ENCODE peak calls at places on chromosomes 4 and X, in five cellular contexts. X is testis, M is tibial artery, Z is left lung, Y is upper lobe of left lung. J is an unnamed sample.

GRCh38 chr4:75745192-75745591 is 20.8 kb downstream of the USO1 start:
- DNase-seq in Z (no peak), X (no peak), M (no peak), Y (no peak), J (no peak)

GRCh38 chrX:115531818-115532403 is 29.1 kb upstream of the PLS3 start:
- DNase-seq in Y (peak; percentile 30), M (no peak), X (no peak), Z (no peak), J (no peak)

GRCh38 chrX:70253377-70254062 is 6.5 kb downstream of the P2RY4 start:
- DNase-seq in Z (no peak), M (no peak), Y (no peak), X (no peak), J (no peak)

GRCh38 chr4:109665783-109666455 is 37.3 kb downstream of the CASP6 start:
- DNase-seq in Z (no peak), Y (no peak), M (no peak), X (no peak), J (no peak)

GRCh38 chr4:54525602-54526001 is 132.2 kb upstream of the KIT start:
- DNase-seq in X (no peak), Z (no peak), Y (no peak), M (no peak), J (no peak)

GRCh38 chr4:55251352-55251751 is 94.7 kb upstream of the SRD5A3 start:
- DNase-seq in M (no peak), X (no peak), Z (no peak), Y (no peak), J (no peak)

GRCh38 chr4:39637572-39638357 is 900 bp downstream of the SMIM14 start:
- DNase-seq in X (peak; percentile 77), Y (peak; percentile 75), M (no peak), Z (peak; percentile 86), J (peak; percentile 73)

GRCh38 chr4:184958127-184958806 is 60.0 kb upstream of the HELT start:
- DNase-seq in Z (peak; percentile 20), Y (no peak), X (no peak), M (no peak), J (no peak)

GRCh38 chrX:146224442-146224841 is 406.8 kb downstream of the SLITRK2 start:
- DNase-seq in M (no peak), Z (no peak), X (no peak), Y (no peak), J (no peak)

GRCh38 chrX:38668788-38669187 is 107.4 kb downstream of the TSPAN7 start:
- DNase-seq in Z (no peak), M (no peak), Y (no peak), X (no peak), J (no peak)

GRCh38 chr4:106854970-106855369 is 181.1 kb downstream of the DKK2 start:
- DNase-seq in Z (no peak), M (no peak), X (no peak), Y (no peak), J (no peak)

GRCh38 chr4:10590896-10591295 is 93.7 kb downstream of the CLNK start:
- DNase-seq in Z (no peak), M (no peak), X (no peak), Y (no peak), J (no peak)

GRCh38 chrX:122441451-122441850 is 742.6 kb upstream of the GRIA3 start:
- DNase-seq in Z (no peak), X (no peak), M (no peak), Y (no peak), J (no peak)

GRCh38 chr4:15982833-15983528 is 20.0 kb upstream of the FGFBP2 start:
- DNase-seq in Y (no peak), X (no peak), Z (no peak), M (no peak), J (no peak)

GRCh38 chr4:117900832-117901231 is 133.5 kb upstream of the NDST3 start:
- DNase-seq in X (no peak), Y (no peak), Z (no peak), M (no peak), J (no peak)

GRCh38 chrX:80184854-80185253 is 170.3 kb downstream of the TBX22 start:
- DNase-seq in Z (no peak), M (no peak), X (no peak), Y (no peak), J (no peak)

GRCh38 chr4:26349496-26349895 is 28.7 kb downstream of the RBPJ start:
- DNase-seq in X (no peak), Z (no peak), M (no peak), Y (no peak), J (no peak)

GRCh38 chr4:108849611-108850406 is 87.0 kb upstream of the ETNPPL start:
- DNase-seq in Y (no peak), Z (no peak), X (no peak), M (no peak), J (no peak)

GRCh38 chrX:40933132-40934078 is 151.8 kb upstream of the USP9X start:
- DNase-seq in M (no peak), Y (no peak), Z (no peak), X (no peak), J (no peak)

GRCh38 chr4:105129286-105129685 is 17.4 kb upstream of the TET2 start:
- DNase-seq in Y (no peak), X (no peak), Z (no peak), M (no peak), J (no peak)

GRCh38 chrX:21375795-21376069 is 1.5 kb downstream of the CNKSR2 start:
- DNase-seq in M (no peak), Y (no peak), Z (no peak), X (no peak), J (no peak)

GRCh38 chrX:149470960-149471359 is 34.1 kb downstream of the IDS start:
- DNase-seq in Y (peak; percentile 78), M (peak; percentile 86), X (peak; percentile 80), Z (peak; percentile 91), J (peak; percentile 80)

GRCh38 chrX:144219035-144219434 is 335.2 kb downstream of the UBE2NL start:
- DNase-seq in M (no peak), X (no peak), Y (peak; percentile 50), Z (peak; percentile 21), J (peak; percentile 37)

GRCh38 chr4:82043809-82044137 is 330.0 kb downstream of the HNRNPD start:
- DNase-seq in X (no peak), Y (no peak), M (no peak), Z (no peak), J (peak; percentile 42)
- H3K4me3 ChIP-seq in X (no peak overlapping the region), Y (peak overlapping the region; percentile 55), M (peak overlapping the region; percentile 62), Z (peak overlapping the region; percentile 43), J (peak overlapping the region; percentile 54)

DNA sequence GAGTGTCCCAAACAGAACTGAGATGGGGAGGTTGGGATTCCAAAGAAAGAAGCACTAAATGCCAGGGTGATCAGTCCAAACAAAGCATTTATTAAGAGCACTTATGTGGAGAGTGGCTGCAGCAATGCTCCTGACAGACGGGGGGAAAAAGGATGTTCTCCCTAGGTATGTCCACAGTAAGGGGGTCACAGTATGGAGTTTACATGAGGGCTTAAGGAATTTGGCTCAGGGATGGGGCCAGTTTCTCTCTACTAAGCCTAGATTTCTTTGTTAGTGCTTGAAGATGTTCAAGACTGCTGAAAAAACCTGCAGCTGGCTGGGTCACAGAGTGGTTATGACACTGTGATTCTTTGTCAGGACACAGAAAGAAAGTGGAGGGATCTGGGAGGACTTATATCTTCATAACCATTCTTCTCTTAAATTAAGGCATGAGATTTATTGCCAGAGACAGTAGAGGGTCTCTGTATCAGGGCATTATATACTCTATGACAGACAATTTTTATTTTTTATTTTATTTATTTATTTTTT is 1468.0 kb downstream of the C4orf33 start:
- DNase-seq in X (no peak), Y (no peak), Z (no peak), M (no peak), J (no peak)
- H3K4me3 ChIP-seq in X (no peak overlapping the region), Y (peak overlapping the region; percentile 30), Z (no peak overlapping the region), M (peak overlapping the region; percentile 42), J (peak overlapping the region; percentile 30)

GRCh38 chr4:6693274-6694176 is at the start of gene S100P:
- DNase-seq in M (peak; percentile 19), X (no peak), Z (no peak), Y (peak; percentile 65), J (no peak)

GRCh38 chr4:6694177-6694901 is 661 bp downstream of the S100P start:
- DNase-seq in M (no peak), Y (no peak), Z (peak; percentile 88), X (no peak), J (no peak)

GRCh38 chr4:6696611-6697010 is 2.9 kb downstream of the S100P start:
- DNase-seq in Z (no peak), Y (no peak), X (no peak), M (no peak), J (no peak)

GRCh38 chr4:6697096-6697495 is 3.4 kb downstream of the S100P start:
- DNase-seq in Z (no peak), Y (no peak), X (no peak), M (no peak), J (no peak)

DNA sequence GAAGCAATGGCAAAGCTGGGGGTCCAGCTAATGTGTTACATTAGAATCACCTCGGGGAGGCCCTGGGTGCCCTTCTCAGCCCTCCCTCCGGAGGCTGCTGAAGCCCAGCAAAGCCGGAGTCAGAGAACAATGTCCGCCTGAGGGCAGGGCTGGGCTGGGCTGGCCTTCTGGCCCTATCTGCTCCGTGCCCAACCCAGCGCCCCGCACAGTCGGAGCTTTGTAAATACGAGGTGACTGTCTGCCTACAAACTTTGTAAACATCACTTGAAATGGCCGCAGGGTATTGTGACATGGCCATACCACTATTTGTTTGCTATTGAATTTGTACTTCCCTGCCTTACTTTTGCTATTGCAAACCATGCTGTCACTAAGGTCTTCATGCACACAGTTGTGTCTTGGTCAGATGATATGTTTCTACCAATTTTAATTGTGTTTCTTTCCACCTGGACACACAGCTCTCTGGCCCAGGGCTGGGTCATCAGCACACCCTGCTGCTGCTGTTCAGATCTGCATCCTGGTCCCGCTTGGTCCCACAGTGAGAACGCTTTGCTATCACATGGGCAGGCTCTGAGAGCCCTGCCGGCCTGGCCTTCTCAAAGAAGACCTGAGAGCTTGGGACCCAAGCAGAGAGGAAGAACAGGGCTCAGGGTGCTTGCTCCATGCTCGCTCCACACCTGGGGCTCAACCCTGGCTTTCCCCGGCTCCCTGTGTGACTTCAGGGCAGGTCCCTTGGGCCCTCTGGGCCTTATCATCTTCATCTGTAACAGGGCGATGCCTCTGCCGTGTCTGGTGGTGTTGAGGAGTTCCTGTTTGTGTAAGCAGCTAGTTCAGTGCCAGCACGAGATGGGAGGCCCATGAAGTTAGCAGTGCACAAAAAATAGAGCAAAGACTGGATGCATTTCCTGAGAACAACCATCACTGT is 2.2 kb downstream of the S100P start:
- DNase-seq in Z (peak; percentile 87), M (no peak), X (no peak), Y (no peak), J (no peak)
- H3K4me3 ChIP-seq in Z (peak overlapping the region; percentile 43), M (no peak overlapping the region), X (no peak overlapping the region), Y (no peak overlapping the region), J (no peak overlapping the region)

GRCh38 chrX:100635989-100636320 is 651 bp downstream of the TSPAN6 start:
- DNase-seq in M (no peak), Y (no peak), Z (no peak), X (no peak), J (no peak)
- H3K4me3 ChIP-seq in M (peak overlapping the region; percentile 64), Y (peak overlapping the region; percentile 59), Z (peak overlapping the region; percentile 42), X (peak overlapping the region; percentile 60), J (peak overlapping the region; percentile 62)

GRCh38 chr4:165378763-165379631 is at the start of gene CPE:
- DNase-seq in M (peak; percentile 93), Y (peak; percentile 79), Z (peak; percentile 89), X (peak; percentile 88), J (peak; percentile 82)
- H3K4me3 ChIP-seq in M (peak within 1 kb of the TSS; percentile 80), Y (peak within 1 kb of the TSS; percentile 65), Z (peak within 1 kb of the TSS; percentile 37), X (peak within 1 kb of the TSS; percentile 84), J (peak within 1 kb of the TSS; percentile 55)

DNA sequence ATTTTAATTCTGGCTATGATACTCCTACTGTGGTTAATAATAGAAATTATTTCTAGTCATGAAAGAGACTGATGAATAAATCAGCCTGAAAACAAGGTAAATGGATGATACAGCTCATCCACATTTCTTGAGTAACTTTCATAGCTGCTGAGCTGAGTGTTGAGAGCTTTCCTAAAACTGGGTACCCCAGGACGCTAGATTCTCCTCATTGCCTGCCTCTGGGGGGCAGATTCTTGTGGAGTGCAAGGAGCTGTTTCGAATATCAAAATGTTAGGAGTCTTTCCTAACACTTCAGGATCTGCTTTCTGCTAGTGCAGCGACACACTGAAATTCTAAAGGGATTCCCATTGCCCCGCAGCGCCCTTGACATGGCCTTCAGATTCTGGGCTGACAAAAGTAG is 2.1 kb downstream of the MND1 start:
- DNase-seq in Z (no peak), Y (no peak), M (no peak), X (no peak), J (no peak)
- H3K4me3 ChIP-seq in Z (no peak overlapping the region), Y (no peak overlapping the region), M (no peak overlapping the region), X (no peak overlapping the region), J (no peak overlapping the region)

J was measured in lower lobe of right lung.